ENCODE peak calls at places on chromosomes 11 and 22, in four cellular contexts. N, M, Y and W are unnamed samples. For H3K27me3, the result is how much of the 10 kb centered on the place peaks cover.

GRCh38 chr11:114120606-114121005 is 61.1 kb downstream of the ZBTB16 start:
- DNase-seq in N (no peak), M (no peak), Y (no peak), W (no peak)

GRCh38 chr11:10426475-10426874 is 28.6 kb upstream of the AMPD3 start:
- DNase-seq in N (no peak), M (no peak), Y (no peak), W (no peak)

GRCh38 chr11:88341852-88342251 is 4.3 kb upstream of the CTSC start:
- DNase-seq in N (no peak), M (no peak), Y (no peak), W (no peak)

GRCh38 chr11:109789911-109790310 is 303.3 kb upstream of the ZC3H12C start:
- DNase-seq in N (no peak), M (no peak), Y (no peak), W (no peak)

GRCh38 chr11:102530558-102530957 is at the start of gene MMP7:
- DNase-seq in N (no peak), M (no peak), Y (no peak), W (peak)

GRCh38 chr11:86592047-86592564 is 80.3 kb downstream of the ME3 start:
- DNase-seq in N (no peak), M (no peak), Y (no peak), W (no peak)

GRCh38 chr11:88814076-88814475 is 251.7 kb downstream of the GRM5 start:
- DNase-seq in N (no peak), M (no peak), Y (no peak), W (no peak)

GRCh38 chr22:46031066-46031465 is 54.1 kb upstream of the WNT7B start:
- DNase-seq in N (no peak), M (peak), Y (no peak), W (no peak)

GRCh38 chr11:57703341-57703740 is 8.7 kb downstream of the MED19 start:
- DNase-seq in N (no peak), M (no peak), Y (no peak), W (no peak)

GRCh38 chr11:130727715-130728114 is 188.6 kb downstream of the SNX19 start:
- DNase-seq in N (no peak), M (no peak), Y (no peak), W (no peak)

GRCh38 chr11:110531056-110531756 is 101.5 kb downstream of the FDX1 start:
- DNase-seq in N (no peak), M (no peak), Y (no peak), W (no peak)

GRCh38 chr11:126892781-126893180 is 107.8 kb downstream of the KIRREL3 start:
- DNase-seq in N (no peak), M (no peak), Y (no peak), W (no peak)

GRCh38 chr11:77457340-77457739 is 16.6 kb downstream of the PAK1 start:
- DNase-seq in N (no peak), M (no peak), Y (no peak), W (no peak)

GRCh38 chr11:90874281-90874680 is 651.4 kb upstream of the CHORDC1 start:
- DNase-seq in N (no peak), M (no peak), Y (no peak), W (no peak)

GRCh38 chr22:20247608-20248171 is 20.4 kb downstream of the RTN4R start:
- DNase-seq in N (no peak), M (no peak), Y (no peak), W (no peak)

GRCh38 chr11:43541993-43542392 is 138.5 kb upstream of the HSD17B12 start:
- DNase-seq in N (no peak), M (no peak), Y (no peak), W (no peak)

GRCh38 chr11:60887531-60887930 is 18.9 kb downstream of the PRPF19 start:
- DNase-seq in N (no peak), M (no peak), Y (no peak), W (no peak)

GRCh38 chr22:22195265-22196017 is 49.1 kb upstream of the VPREB1 start:
- DNase-seq in N (peak), M (peak), Y (peak), W (no peak)

GRCh38 chr22:50305658-50306566 is 1.5 kb downstream of the PLXNB2 start:
- DNase-seq in N (peak), M (peak), Y (peak), W (peak)

GRCh38 chr11:45412521-45412920 is 126.4 kb upstream of the SYT13 start:
- DNase-seq in N (no peak), M (no peak), Y (no peak), W (no peak)

GRCh38 chr11:16278273-16278672 is 78.1 kb downstream of the SOX6 start:
- DNase-seq in N (no peak), M (no peak), Y (no peak), W (no peak)

GRCh38 chr11:91396243-91397133 is 828.1 kb upstream of the FAT3 start:
- DNase-seq in N (no peak), M (no peak), Y (no peak), W (no peak)

GRCh38 chr11:134585666-134586285 is 173.7 kb upstream of the B3GAT1 start:
- DNase-seq in N (no peak), M (no peak), Y (no peak), W (no peak)

GRCh38 chr22:27260087-27260730 is 541.3 kb downstream of the MN1 start:
- DNase-seq in N (no peak), M (no peak), Y (no peak), W (no peak)

GRCh38 chr11:134742228-134742612 is 330.2 kb upstream of the B3GAT1 start:
- DNase-seq in N (no peak), M (no peak), Y (no peak), W (no peak)

GRCh38 chr11:94821439-94821838 is 53.3 kb downstream of the AMOTL1 start:
- DNase-seq in N (no peak), M (no peak), Y (no peak), W (no peak)

GRCh38 chr11:73186294-73186850 is 31.7 kb upstream of the P2RY2 start:
- DNase-seq in N (no peak), M (peak), Y (no peak), W (no peak)

GRCh38 chr11:83063073-83063754 is 8.5 kb downstream of the RAB30 start:
- DNase-seq in N (no peak), M (no peak), Y (no peak), W (no peak)

GRCh38 chr11:44928807-44929206 is 21.9 kb downstream of the TP53I11 start:
- DNase-seq in N (no peak), M (no peak), Y (no peak), W (no peak)

GRCh38 chr11:133107753-133108152 is 424.5 kb downstream of the OPCML start:
- DNase-seq in N (no peak), M (no peak), Y (no peak), W (no peak)

GRCh38 chr11:21411114-21411513 is 741.7 kb downstream of the NELL1 start:
- DNase-seq in N (no peak), M (no peak), Y (no peak), W (no peak)

DNA sequence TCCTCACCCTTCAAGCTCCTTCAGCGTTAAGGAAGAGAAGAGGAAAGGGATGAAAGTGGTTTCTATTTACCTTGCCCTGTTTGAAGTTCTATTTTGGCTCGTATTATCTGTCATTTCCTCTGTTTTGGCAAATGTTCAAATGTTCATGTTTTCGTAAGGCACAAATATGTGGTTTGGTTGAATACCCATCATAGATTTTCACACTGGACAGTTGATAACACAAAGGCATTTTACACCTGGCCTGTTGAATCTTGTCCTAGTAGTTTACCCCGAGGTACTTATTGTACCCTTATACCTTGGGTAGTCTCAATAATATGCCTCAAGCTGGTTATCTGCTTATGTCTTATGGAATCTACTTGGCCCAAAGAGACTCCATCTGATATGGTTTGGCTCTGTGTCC is 706.9 kb downstream of the METTL15 start:
- DNase-seq in N (no peak), M (no peak), Y (no peak), W (no peak)
- H3K27ac ChIP-seq in N (no peak), M (no peak), Y (no peak), W (no peak)

GRCh38 chr22:24942301-24942700 is 4.2 kb downstream of the LHFPL7 start:
- DNase-seq in N (no peak), M (no peak), Y (no peak), W (no peak)

GRCh38 chr22:24945430-24945829 is 1.1 kb downstream of the LHFPL7 start:
- DNase-seq in N (no peak), M (no peak), Y (no peak), W (no peak)

GRCh38 chr22:24947881-24948280 is 1.4 kb upstream of the LHFPL7 start:
- DNase-seq in N (no peak), M (no peak), Y (no peak), W (no peak)

GRCh38 chr22:24947383-24947782 is 889 bp upstream of the LHFPL7 start:
- DNase-seq in N (no peak), M (no peak), Y (no peak), W (no peak)

DNA sequence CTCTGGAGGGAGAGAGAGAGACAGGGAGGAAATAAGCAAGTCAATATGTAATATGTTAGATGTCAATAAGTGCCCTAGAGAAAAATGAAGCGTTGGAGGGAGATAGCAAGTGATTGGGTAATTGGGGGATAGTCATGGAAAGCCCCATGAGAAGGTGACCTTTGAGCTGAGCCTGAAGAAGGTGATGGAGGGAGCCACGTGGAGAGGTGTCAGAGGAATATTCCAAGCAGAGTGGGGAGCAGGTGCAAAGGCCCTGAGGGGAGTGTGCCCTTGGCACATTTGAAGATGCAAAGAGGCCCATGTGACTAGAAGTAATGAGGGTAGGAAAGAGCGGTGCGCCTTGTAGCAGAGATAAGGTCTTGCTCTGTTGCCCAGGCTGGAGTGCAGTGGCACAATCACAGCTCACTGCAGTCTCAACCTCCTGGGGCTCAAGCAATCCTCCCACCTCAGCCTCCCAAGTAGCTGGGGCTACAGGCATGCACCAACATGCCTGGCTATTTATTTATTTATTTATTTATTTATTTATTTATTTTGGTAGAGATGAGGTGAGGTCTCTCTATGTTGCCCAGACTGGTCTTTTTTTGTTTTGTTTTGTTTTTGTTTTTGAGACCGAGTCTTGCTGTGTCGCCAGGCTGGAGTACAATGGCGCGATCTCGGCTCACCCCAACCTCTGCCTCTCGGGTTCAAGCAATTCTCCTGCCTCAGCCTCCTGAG is 2.1 kb downstream of the LHFPL7 start:
- DNase-seq in N (no peak), M (no peak), Y (no peak), W (no peak)
- H3K27me3 ChIP-seq in N (under half), M (under half), Y (under half), W (under half)

GRCh38 chr11:19714387-19715363 is 2.0 kb downstream of the NAV2 start:
- DNase-seq in N (peak), M (peak), Y (peak), W (peak)

GRCh38 chr11:19715373-19715772 is 2.7 kb downstream of the NAV2 start:
- DNase-seq in N (no peak), M (peak), Y (peak), W (peak)

GRCh38 chr11:19712281-19713220 is at the start of gene NAV2:
- DNase-seq in N (peak), M (peak), Y (peak), W (peak)

GRCh38 chr11:19713221-19714092 is 820 bp downstream of the NAV2 start:
- DNase-seq in N (peak), M (peak), Y (no peak), W (no peak)

GRCh38 chr11:19714093-19714386 is 1.4 kb downstream of the NAV2 start:
- DNase-seq in N (no peak), M (peak), Y (peak), W (no peak)
- H3K27ac ChIP-seq in N (no peak), M (peak), Y (peak), W (peak)

DNA sequence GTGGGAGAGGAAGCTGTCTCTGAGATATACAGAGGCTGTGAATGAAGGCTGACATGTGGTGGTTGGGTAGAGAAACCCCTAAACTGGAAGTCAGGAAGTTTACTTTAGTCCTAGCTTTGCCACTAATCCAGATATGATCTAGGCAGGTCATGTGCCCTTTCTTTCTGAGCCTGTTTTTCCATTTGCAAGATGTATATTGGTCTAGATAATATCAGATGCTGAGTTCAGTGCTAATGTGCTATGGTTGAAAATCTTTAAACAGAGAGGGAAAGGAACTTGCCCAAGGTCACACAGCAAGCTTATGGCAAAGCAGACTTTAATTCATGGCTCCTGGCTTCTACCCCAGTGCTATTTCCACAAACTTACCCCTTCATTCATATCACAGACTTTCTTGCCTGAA is 25.7 kb upstream of the TPBGL start:
- DNase-seq in N (no peak), M (no peak), Y (no peak), W (no peak)
- H3K27me3 ChIP-seq in N (under half), M (under half), Y (under half), W (under half)

GRCh38 chr11:120034176-120034575 is 103.7 kb downstream of the TRIM29 start:
- DNase-seq in N (no peak), M (no peak), Y (no peak), W (no peak)
- H3K27ac ChIP-seq in N (no peak), M (no peak), Y (no peak), W (no peak)

GRCh38 chr11:1565173-1565903 is 6.7 kb downstream of the DUSP8 start:
- DNase-seq in N (peak), M (peak), Y (no peak), W (no peak)
- H3K27me3 ChIP-seq in N (under half), M (under half), Y (under half), W (under half)

GRCh38 chr11:836274-836673 is 3.5 kb downstream of the CD151 start:
- DNase-seq in N (no peak), M (no peak), Y (no peak), W (no peak)
- H3K27ac ChIP-seq in N (no peak), M (no peak), Y (peak), W (no peak)

GRCh38 chr11:64583296-64584262 is 7.4 kb upstream of the SLC22A12 start:
- DNase-seq in N (peak), M (peak), Y (no peak), W (no peak)
- H3K27me3 ChIP-seq in N (under half), M (under half), Y (under half), W (under half)